ENCODE peak calls at places on chromosomes 1 and 21, in five cellular contexts. B is gastrocnemius medialis, S is NCI-H1092 treated with DMSO at 0.1 percent for 48 hours, K is SJCRH30, X is GM03348. Z is an unnamed sample.

GRCh38 chr1:98364544-98364943 is 297.0 kb upstream of the SNX7 start:
- DNase-seq in X (no peak), K (no peak), S (no peak), B (no peak), Z (no peak)

GRCh38 chr1:77888429-77889239 is at the start of gene NEXN:
- DNase-seq in S (peak; percentile 26), B (peak; percentile 95), X (peak; percentile 87), K (peak; percentile 94), Z (no peak)

GRCh38 chr1:209790286-209791193 is 6.2 kb upstream of the C1orf74 start:
- DNase-seq in B (no peak), X (no peak), S (no peak), K (no peak), Z (no peak)

GRCh38 chr1:61081637-61082335 is 575 bp upstream of the NFIA start:
- DNase-seq in K (peak; percentile 70), B (peak; percentile 46), S (peak; percentile 9), X (no peak), Z (no peak)

GRCh38 chr1:192443616-192444015 is 126.8 kb downstream of the RGS21 start:
- DNase-seq in X (no peak), K (no peak), S (no peak), B (no peak), Z (no peak)

GRCh38 chr1:85494074-85494956 is 29.4 kb upstream of the DDAH1 start:
- DNase-seq in S (peak; percentile 37), K (peak; percentile 65), B (no peak), X (no peak), Z (no peak)

GRCh38 chr1:206738370-206739366 is 31.9 kb upstream of the IL19 start:
- DNase-seq in S (peak; percentile 17), X (peak; percentile 39), K (no peak), B (no peak), Z (no peak)

GRCh38 chr1:32948905-32949304 is 15.7 kb downstream of the RNF19B start:
- DNase-seq in X (no peak), B (no peak), S (no peak), K (no peak), Z (no peak)

GRCh38 chr1:193431265-193431977 is 245.0 kb upstream of the B3GALT2 start:
- DNase-seq in K (no peak), S (no peak), X (no peak), B (no peak), Z (no peak)

GRCh38 chr1:9115656-9116205 is 13.2 kb downstream of the GPR157 start:
- DNase-seq in B (no peak), K (no peak), X (no peak), S (no peak), Z (no peak)

GRCh38 chr1:152543808-152544207 is 22.8 kb downstream of the LCE3E start:
- DNase-seq in B (no peak), X (no peak), S (no peak), K (no peak), Z (no peak)

GRCh38 chr1:23718482-23718881 is 24.8 kb upstream of the ELOA start:
- DNase-seq in K (peak; percentile 47), S (no peak), X (peak; percentile 26), B (no peak), Z (no peak)

GRCh38 chr21:34813266-34813886 is 144.6 kb downstream of the CLIC6 start:
- DNase-seq in K (no peak), X (no peak), S (no peak), B (peak; percentile 62), Z (no peak)

GRCh38 chr1:182507685-182508084 is 57.7 kb downstream of the RGSL1 start:
- DNase-seq in X (no peak), B (no peak), S (no peak), K (no peak), Z (no peak)

GRCh38 chr1:31831397-31832378 is 15.9 kb upstream of the SPOCD1 start:
- DNase-seq in X (peak; percentile 64), B (no peak), K (no peak), S (no peak), Z (no peak)

GRCh38 chr1:230307213-230307612 is 118.9 kb downstream of the PGBD5 start:
- DNase-seq in X (no peak), S (no peak), K (no peak), B (no peak), Z (no peak)

GRCh38 chr1:167404161-167404888 is 114.0 kb downstream of the CD247 start:
- DNase-seq in X (no peak), K (no peak), S (no peak), B (no peak), Z (no peak)

GRCh38 chr1:156869455-156869854 is 8.8 kb downstream of the NTRK1 start:
- DNase-seq in S (no peak), K (no peak), B (no peak), X (no peak), Z (no peak)

GRCh38 chr1:24932284-24932683 is 2.2 kb upstream of the RUNX3 start:
- DNase-seq in S (peak; percentile 48), K (no peak), B (no peak), X (peak; percentile 91), Z (no peak)

GRCh38 chr1:112524251-112524650 is 15.5 kb downstream of the WNT2B start:
- DNase-seq in S (no peak), X (no peak), B (no peak), K (peak; percentile 42), Z (no peak)

GRCh38 chr1:239718997-239719628 is 332.7 kb downstream of the CHRM3 start:
- DNase-seq in S (no peak), B (no peak), K (no peak), X (no peak), Z (no peak)

GRCh38 chr1:166383635-166384346 is 217.0 kb upstream of the FAM78B start:
- DNase-seq in B (no peak), K (no peak), S (no peak), X (no peak), Z (no peak)

GRCh38 chr1:67124455-67124854 is 10.3 kb downstream of the C1orf141 start:
- DNase-seq in S (no peak), B (no peak), X (no peak), K (no peak), Z (no peak)

Z was measured in esophagus squamous epithelium.